ENCODE peak calls at places on chromosomes 6 and 20, in seven cellular contexts. J is neuronal stem cell, Z is aorta, X is cardiac fibroblast, M is heart right ventricle, Y is GM12865, I is pancreas. N is an unnamed sample.

GRCh38 chr20:13220194-13220856 is 749 bp upstream of the ISM1 start:
- DNase-seq in J (peak), I (peak), Y (no peak), Z (peak), M (peak), X (peak), N (no peak)

GRCh38 chr6:74578339-74578738 is 627.5 kb downstream of the COL12A1 start:
- DNase-seq in I (no peak), Z (no peak), M (no peak), Y (no peak), J (no peak), X (peak), N (peak)

GRCh38 chr6:148432405-148433195 is 90.0 kb downstream of the SASH1 start:
- DNase-seq in X (peak), M (peak), Y (no peak), Z (no peak), J (no peak), I (no peak), N (no peak)

GRCh38 chr6:37638414-37639079 is 59.1 kb downstream of the MDGA1 start:
- DNase-seq in J (no peak), Z (no peak), X (peak), I (no peak), Y (no peak), M (no peak), N (no peak)

GRCh38 chr6:127212376-127212775 is 54.3 kb upstream of the RNF146 start:
- DNase-seq in X (no peak), Y (no peak), I (no peak), J (no peak), M (no peak), Z (no peak), N (no peak)

GRCh38 chr6:73644941-73645591 is 8.7 kb downstream of the SLC17A5 start:
- DNase-seq in Y (no peak), J (no peak), X (no peak), I (no peak), Z (no peak), M (no peak), N (no peak)

GRCh38 chr6:17242087-17242486 is 39.1 kb upstream of the RBM24 start:
- DNase-seq in I (no peak), Z (no peak), X (no peak), J (no peak), M (no peak), Y (no peak), N (no peak)

GRCh38 chr6:49264496-49264895 is 198.6 kb downstream of the MMUT start:
- DNase-seq in X (no peak), M (no peak), I (no peak), Z (no peak), J (no peak), Y (peak), N (no peak)

GRCh38 chr6:15586528-15586927 is 76.3 kb downstream of the DTNBP1 start:
- DNase-seq in Z (no peak), Y (no peak), J (no peak), I (no peak), X (no peak), M (no peak), N (no peak)

GRCh38 chr6:17919494-17919893 is 67.9 kb downstream of the KIF13A start:
- DNase-seq in Z (no peak), I (no peak), M (peak), X (no peak), Y (no peak), J (no peak), N (no peak)

GRCh38 chr6:158020272-158020711 is 38.6 kb downstream of the SYNJ2 start:
- DNase-seq in X (no peak), I (no peak), J (no peak), Z (no peak), Y (no peak), M (no peak), N (no peak)

GRCh38 chr6:84309336-84309735 is 81.9 kb upstream of the CEP162 start:
- DNase-seq in J (no peak), X (no peak), M (no peak), I (no peak), Y (no peak), Z (no peak), N (no peak)

GRCh38 chr6:166470029-166470862 is 87.5 kb upstream of the MPC1 start:
- DNase-seq in J (no peak), X (no peak), M (no peak), I (no peak), Z (no peak), Y (no peak), N (no peak)

GRCh38 chr6:35415065-35415880 is 36.9 kb upstream of the FANCE start:
- DNase-seq in Z (peak), J (peak), M (peak), Y (peak), X (peak), I (peak), N (peak)

GRCh38 chr6:31493875-31494694 is 3.9 kb upstream of the MICB start:
- DNase-seq in I (peak), M (peak), Z (peak), J (peak), X (peak), Y (peak), N (no peak)

GRCh38 chr6:126657556-126658129 is 317.7 kb downstream of the CENPW start:
- DNase-seq in J (no peak), I (no peak), Z (no peak), Y (peak), M (no peak), X (peak), N (no peak)

GRCh38 chr20:50338479-50339195 is 148.0 kb downstream of the CEBPB start:
- DNase-seq in I (no peak), M (no peak), J (no peak), X (peak), Y (peak), Z (no peak), N (no peak)

GRCh38 chr20:54619181-54619580 is 143.8 kb downstream of the DOK5 start:
- DNase-seq in Y (no peak), J (no peak), Z (no peak), X (no peak), I (no peak), M (peak), N (no peak)

GRCh38 chr20:62045529-62046277 is 20.0 kb downstream of the TAF4 start:
- DNase-seq in J (no peak), I (no peak), Y (no peak), M (no peak), Z (no peak), X (no peak), N (no peak)

GRCh38 chr20:47250360-47250759 is 106.1 kb downstream of the ZMYND8 start:
- DNase-seq in M (no peak), X (no peak), J (no peak), Z (no peak), Y (no peak), I (no peak), N (no peak)

GRCh38 chr20:11718474-11719094 is 199.1 kb upstream of the BTBD3 start:
- DNase-seq in X (no peak), M (no peak), Y (no peak), Z (no peak), I (no peak), J (no peak), N (no peak)

GRCh38 chr6:139325003-139325600 is 33.3 kb upstream of the TXLNB start:
- DNase-seq in Z (no peak), Y (peak), I (no peak), X (no peak), M (no peak), J (no peak), N (no peak)

GRCh38 chr6:158571826-158572652 is 12.1 kb downstream of the TMEM181 start:
- DNase-seq in I (peak), M (no peak), J (no peak), Y (no peak), X (no peak), Z (no peak), N (no peak)

GRCh38 chr20:22815584-22815983 is 219.5 kb upstream of the SSTR4 start:
- DNase-seq in Y (no peak), M (no peak), Z (no peak), J (no peak), X (no peak), I (no peak), N (no peak)

GRCh38 chr6:155381856-155382690 is 67.8 kb upstream of the TFB1M start:
- DNase-seq in Z (no peak), J (no peak), X (peak), Y (no peak), I (no peak), M (no peak), N (peak)

GRCh38 chr20:57346477-57346876 is 4.6 kb upstream of the RAE1 start:
- DNase-seq in J (peak), Z (peak), M (peak), Y (peak), I (peak), X (peak), N (peak)

GRCh38 chr20:62320581-62321354 is 18.0 kb downstream of the ADRM1 start:
- DNase-seq in I (no peak), Y (peak), M (no peak), J (no peak), X (no peak), Z (no peak), N (no peak)

GRCh38 chr6:38567436-38567835 is 72.3 kb downstream of the BTBD9 start:
- DNase-seq in M (peak), J (no peak), Y (peak), Z (peak), X (peak), I (peak), N (peak)

GRCh38 chr6:163813979-163814493 is 399.5 kb downstream of the QKI start:
- DNase-seq in I (no peak), Z (no peak), M (no peak), J (no peak), X (no peak), Y (peak), N (no peak)

GRCh38 chr20:13212750-13213149 is 8.3 kb upstream of the ISM1 start:
- DNase-seq in X (no peak), J (no peak), Z (no peak), M (no peak), Y (peak), I (no peak), N (peak)

GRCh38 chr6:91569071-91569470 is 982.2 kb upstream of the MAP3K7 start:
- DNase-seq in X (no peak), M (no peak), Y (no peak), Z (no peak), I (no peak), J (no peak), N (no peak)

DNA sequence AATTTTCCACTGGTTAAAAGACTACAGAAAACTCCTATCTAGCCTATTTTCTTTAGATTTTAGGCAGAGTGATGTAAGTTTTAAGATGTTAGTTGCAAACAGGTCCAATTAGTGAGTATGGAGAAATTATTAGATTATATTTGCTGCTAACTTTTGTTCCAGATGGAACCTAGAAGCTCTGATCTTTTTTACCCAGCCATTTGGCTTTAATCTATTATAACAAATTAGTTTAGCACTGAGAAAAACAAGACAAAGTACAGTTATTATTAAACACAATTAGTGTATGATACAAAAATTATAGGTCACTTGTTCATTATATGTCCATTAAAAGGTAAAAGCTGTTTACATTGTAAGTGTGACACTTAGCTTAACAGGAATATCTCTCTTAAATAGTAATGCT is 2.5 kb downstream of the FAM162B start:
- DNase-seq in M (no peak), Y (no peak), I (no peak), X (no peak), Z (no peak), J (no peak), N (no peak)
- H3K4me3 ChIP-seq in M (no peak), Y (no peak), I (no peak), X (no peak), Z (no peak), J (no peak), N (no peak)

DNA sequence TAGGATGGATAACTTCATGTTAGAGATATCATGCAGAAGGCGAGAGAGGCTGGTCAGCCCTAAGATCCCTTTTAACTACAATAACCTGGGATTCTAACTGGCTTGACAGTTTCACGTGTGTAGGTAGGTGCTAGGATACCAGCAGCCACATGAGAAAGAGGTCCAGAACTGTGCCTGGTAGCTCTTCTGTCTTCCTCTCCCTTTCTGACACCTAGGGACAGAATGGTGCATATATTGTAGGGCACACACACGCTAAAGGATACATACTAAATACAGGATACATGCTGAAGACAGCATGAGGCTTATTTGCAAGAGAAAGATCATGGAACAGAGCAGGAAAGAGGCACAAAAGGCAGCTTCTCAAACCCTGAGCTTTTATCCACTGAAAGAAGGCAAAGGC is 3.4 kb downstream of the SLC22A23 start:
- DNase-seq in X (no peak), I (no peak), Y (no peak), M (no peak), J (no peak), Z (no peak), N (no peak)
- H3K4me3 ChIP-seq in X (no peak), I (no peak), Y (no peak), M (no peak), J (no peak), Z (no peak), N (no peak)

GRCh38 chr6:25961619-25962367 is 809 bp upstream of the TRIM38 start:
- DNase-seq in Z (no peak), J (no peak), X (no peak), M (no peak), I (no peak), Y (peak), N (no peak)
- H3K4me3 ChIP-seq in Z (peak), J (no peak), X (peak), M (peak), I (no peak), Y (peak), N (peak)

GRCh38 chr6:27251672-27252251 is 4.3 kb downstream of the PRSS16 start:
- DNase-seq in M (no peak), J (peak), Z (peak), Y (peak), I (peak), X (peak), N (no peak)

GRCh38 chr6:27248783-27249182 is 1.3 kb downstream of the PRSS16 start:
- DNase-seq in M (no peak), I (no peak), Z (no peak), Y (no peak), J (no peak), X (no peak), N (no peak)

GRCh38 chr6:27247133-27247836 is at the start of gene PRSS16:
- DNase-seq in Y (no peak), M (no peak), X (no peak), J (no peak), I (no peak), Z (no peak), N (no peak)

GRCh38 chr6:27250955-27251671 is 3.6 kb downstream of the PRSS16 start:
- DNase-seq in Y (peak), I (peak), M (peak), X (peak), Z (peak), J (peak), N (no peak)

DNA sequence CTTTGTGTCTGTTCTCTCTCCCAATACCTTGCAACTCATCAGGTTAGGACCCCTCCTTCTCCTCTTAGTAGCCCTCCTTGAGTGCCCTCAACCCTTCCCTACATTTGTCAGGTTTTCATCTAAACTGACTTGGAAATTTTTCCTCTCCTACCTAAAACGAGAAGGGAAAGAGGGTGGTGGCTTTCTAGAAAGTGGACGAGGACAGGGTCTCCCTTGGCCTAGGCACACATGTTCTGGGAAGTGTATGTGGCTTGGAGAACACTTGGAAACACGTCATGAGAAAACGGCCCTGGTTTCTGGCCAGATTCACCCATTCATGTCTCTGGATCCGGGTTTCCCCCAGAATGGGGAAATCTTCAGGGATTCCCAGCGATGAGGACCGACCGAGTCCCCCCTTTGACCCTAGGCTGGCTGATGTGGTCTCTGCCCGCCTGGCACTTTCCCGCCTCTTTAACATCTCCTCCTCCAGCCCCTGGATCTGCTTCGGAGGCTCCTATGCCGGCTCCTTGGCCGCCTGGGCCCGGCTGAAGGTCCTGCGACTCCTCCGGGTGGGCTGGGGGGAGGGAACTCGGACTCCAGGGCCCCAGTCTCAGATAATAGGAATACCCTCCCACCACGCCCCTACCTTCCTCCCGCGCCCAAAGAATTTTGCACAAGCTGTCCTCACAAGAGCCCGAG is 2.9 kb downstream of the PRSS16 start:
- DNase-seq in X (no peak), I (no peak), Y (no peak), Z (no peak), M (no peak), J (no peak), N (no peak)
- H3K4me3 ChIP-seq in X (peak), I (peak), Y (peak), Z (no peak), M (peak), J (peak), N (no peak)

DNA sequence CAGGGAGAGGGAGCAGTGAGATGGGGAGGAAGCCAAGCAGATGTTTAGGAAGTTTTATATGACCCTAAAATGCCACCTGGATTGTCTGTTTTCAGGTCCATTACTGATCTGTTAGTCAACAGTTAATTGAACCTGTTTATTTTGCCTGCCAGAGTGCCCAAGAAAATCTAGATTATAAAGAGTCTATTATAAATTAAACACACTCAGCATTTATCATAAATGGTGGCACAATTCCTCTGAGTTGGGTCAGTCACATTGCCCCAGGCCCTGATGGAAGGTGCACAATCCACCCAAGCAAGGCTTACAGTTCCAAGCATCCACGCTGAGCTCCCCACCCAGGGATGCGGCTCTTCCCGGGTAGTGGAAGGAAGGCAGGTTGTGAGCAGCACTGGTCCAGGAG is 21.4 kb upstream of the ULBP3 start:
- DNase-seq in I (no peak), X (no peak), Z (no peak), Y (no peak), J (no peak), M (no peak), N (no peak)
- H3K4me3 ChIP-seq in I (no peak), X (no peak), Z (no peak), Y (no peak), J (no peak), M (no peak), N (no peak)

GRCh38 chr20:39032997-39033396 is 70.9 kb downstream of the DHX35 start:
- DNase-seq in I (no peak), M (no peak), J (no peak), Z (no peak), Y (no peak), X (no peak), N (no peak)
- H3K4me3 ChIP-seq in I (no peak), M (no peak), J (no peak), Z (no peak), Y (no peak), X (no peak), N (no peak)

GRCh38 chr6:14119764-14120163 is 2.2 kb downstream of the CD83 start:
- DNase-seq in Y (no peak), J (no peak), Z (no peak), M (no peak), I (no peak), X (no peak), N (no peak)
- H3K4me3 ChIP-seq in Y (peak), J (no peak), Z (no peak), M (no peak), I (no peak), X (no peak), N (no peak)